ENCODE peak calls at places on chromosome X, in six cellular contexts. C, F, I, G, J and Y are unnamed samples. For H3K36me3, the result is how much of the 10 kb centered on the place peaks cover.

GRCh38 chrX:53684415-53685192 is 1.9 kb downstream of the HUWE1 start:
- DNase-seq in C (no peak), F (no peak), I (no peak), G (peak), J (peak), Y (no peak)

GRCh38 chrX:107667426-107667825 is 39.1 kb downstream of the PRPS1 start:
- DNase-seq in C (no peak), F (no peak), I (no peak), G (no peak), J (no peak), Y (no peak)

GRCh38 chrX:142327182-142327581 is 122.1 kb upstream of the MAGEC2 start:
- DNase-seq in C (no peak), F (no peak), I (no peak), G (no peak), J (no peak), Y (no peak)

GRCh38 chrX:110082156-110082555 is 79.2 kb downstream of the TMEM164 start:
- DNase-seq in C (no peak), F (peak), I (peak), G (peak), J (no peak), Y (no peak)

GRCh38 chrX:12890467-12890866 is 16.0 kb upstream of the TLR8 start:
- DNase-seq in C (no peak), F (no peak), I (no peak), G (no peak), J (no peak), Y (no peak)

GRCh38 chrX:9867753-9868152 is 81.5 kb downstream of the SHROOM2 start:
- DNase-seq in C (no peak), F (peak), I (no peak), G (no peak), J (no peak), Y (no peak)

GRCh38 chrX:129706395-129707072 is 32.2 kb upstream of the XPNPEP2 start:
- DNase-seq in C (peak), F (no peak), I (peak), G (peak), J (no peak), Y (no peak)

GRCh38 chrX:550514-550913 is 80.1 kb upstream of the SHOX start:
- DNase-seq in C (no peak), F (no peak), I (no peak), G (no peak), J (no peak), Y (no peak)

GRCh38 chrX:98299785-98300184 is 1416.1 kb downstream of the RPA4 start:
- DNase-seq in C (no peak), F (peak), I (peak), G (peak), J (no peak), Y (no peak)

GRCh38 chrX:47143894-47144625 is 442 bp downstream of the NDUFB11 start:
- DNase-seq in C (peak), F (peak), I (peak), G (no peak), J (peak), Y (no peak)

GRCh38 chrX:150569155-150569477 is 695 bp downstream of the MTM1 start:
- DNase-seq in C (no peak), F (no peak), I (peak), G (peak), J (no peak), Y (peak)

GRCh38 chrX:130296743-130297142 is 28.0 kb upstream of the ZNF280C start:
- DNase-seq in C (no peak), F (peak), I (peak), G (peak), J (no peak), Y (no peak)

GRCh38 chrX:29468911-29469494 is 746.4 kb upstream of the MAGEB2 start:
- DNase-seq in C (no peak), F (no peak), I (no peak), G (no peak), J (no peak), Y (no peak)

GRCh38 chrX:45775462-45775861 is 574.8 kb upstream of the DIPK2B start:
- DNase-seq in C (no peak), F (peak), I (peak), G (peak), J (peak), Y (no peak)

GRCh38 chrX:34638116-34638515 is 19.0 kb downstream of the TMEM47 start:
- DNase-seq in C (no peak), F (peak), I (peak), G (peak), J (peak), Y (no peak)

GRCh38 chrX:80812176-80812575 is 2.5 kb upstream of the BRWD3 start:
- DNase-seq in C (peak), F (no peak), I (peak), G (peak), J (peak), Y (peak)

GRCh38 chrX:135346975-135347374 is 37.7 kb downstream of the ETDC start:
- DNase-seq in C (no peak), F (no peak), I (no peak), G (no peak), J (no peak), Y (no peak)

GRCh38 chrX:70508296-70508911 is 63.8 kb downstream of the DLG3 start:
- DNase-seq in C (no peak), F (peak), I (no peak), G (peak), J (no peak), Y (no peak)

GRCh38 chrX:50920132-50920531 is 9.6 kb downstream of the BMP15 start:
- DNase-seq in C (no peak), F (peak), I (peak), G (peak), J (peak), Y (no peak)

GRCh38 chrX:19750028-19750786 is 137.2 kb downstream of the SH3KBP1 start:
- DNase-seq in C (no peak), F (no peak), I (no peak), G (no peak), J (no peak), Y (no peak)

GRCh38 chrX:119427024-119427794 is 28.1 kb downstream of the SLC25A43 start:
- DNase-seq in C (peak), F (no peak), I (peak), G (peak), J (peak), Y (no peak)

GRCh38 chrX:110561036-110561435 is 202.4 kb downstream of the RTL9 start:
- DNase-seq in C (no peak), F (no peak), I (no peak), G (peak), J (no peak), Y (no peak)

GRCh38 chrX:154349359-154349935 is 25.0 kb downstream of the FLNA start:
- DNase-seq in C (peak), F (no peak), I (no peak), G (no peak), J (no peak), Y (no peak)

GRCh38 chrX:154348114-154348531 is 26.3 kb downstream of the FLNA start:
- DNase-seq in C (peak), F (peak), I (peak), G (no peak), J (no peak), Y (no peak)

GRCh38 chrX:154350429-154351182 is 23.8 kb downstream of the FLNA start:
- DNase-seq in C (no peak), F (no peak), I (no peak), G (no peak), J (no peak), Y (no peak)

GRCh38 chrX:154349979-154350378 is 24.5 kb downstream of the FLNA start:
- DNase-seq in C (no peak), F (no peak), I (no peak), G (no peak), J (no peak), Y (no peak)

GRCh38 chrX:154348646-154349358 is 25.6 kb downstream of the FLNA start:
- DNase-seq in C (peak), F (no peak), I (no peak), G (no peak), J (no peak), Y (no peak)
- H3K36me3 ChIP-seq in C (half or more), F (under half), I (under half), G (under half), J (under half), Y (half or more)

GRCh38 chrX:40694833-40695232 is 40.5 kb downstream of the MED14 start:
- DNase-seq in C (no peak), F (peak), I (no peak), G (peak), J (no peak), Y (no peak)

GRCh38 chrX:40700640-40701342 is 34.6 kb downstream of the MED14 start:
- DNase-seq in C (no peak), F (no peak), I (no peak), G (no peak), J (no peak), Y (no peak)

GRCh38 chrX:40698851-40699250 is 36.5 kb downstream of the MED14 start:
- DNase-seq in C (no peak), F (no peak), I (no peak), G (no peak), J (no peak), Y (no peak)
- H3K36me3 ChIP-seq in C (half or more), F (under half), I (under half), G (under half), J (half or more), Y (under half)

GRCh38 chrX:120536056-120536455 is 24.7 kb downstream of the CUL4B start:
- DNase-seq in C (no peak), F (no peak), I (no peak), G (no peak), J (no peak), Y (no peak)
- H3K36me3 ChIP-seq in C (half or more), F (under half), I (under half), G (under half), J (under half), Y (under half)

GRCh38 chrX:16739574-16739973 is 20.2 kb downstream of the SYAP1 start:
- DNase-seq in C (no peak), F (peak), I (no peak), G (peak), J (no peak), Y (no peak)

GRCh38 chrX:16733013-16733412 is 13.6 kb downstream of the SYAP1 start:
- DNase-seq in C (no peak), F (no peak), I (no peak), G (no peak), J (no peak), Y (no peak)

DNA sequence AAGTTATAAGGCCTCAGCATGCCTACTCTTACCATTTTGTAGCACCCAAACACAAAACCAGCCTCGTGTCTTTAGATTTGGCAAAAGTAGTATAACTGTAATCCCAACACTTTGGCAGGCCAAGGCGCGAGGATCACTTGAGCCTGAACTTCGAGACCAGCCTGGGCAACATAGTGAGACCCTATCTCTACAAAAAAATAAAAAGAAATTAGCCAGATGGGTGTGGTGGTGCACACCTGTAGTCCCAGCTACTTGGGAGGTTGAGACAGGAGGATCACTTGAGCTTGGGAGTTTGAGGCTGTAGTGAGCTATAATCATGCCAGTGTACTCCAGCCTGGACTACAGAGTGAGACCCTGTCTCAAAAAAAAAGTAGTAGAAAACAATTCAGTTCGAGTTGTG is 17.6 kb downstream of the SYAP1 start:
- DNase-seq in C (no peak), F (no peak), I (no peak), G (no peak), J (no peak), Y (no peak)
- H3K36me3 ChIP-seq in C (half or more), F (under half), I (under half), G (under half), J (under half), Y (under half)

GRCh38 chrX:1591863-1592127 is 391 bp downstream of the AKAP17A start:
- DNase-seq in C (no peak), F (no peak), I (no peak), G (no peak), J (no peak), Y (no peak)

GRCh38 chrX:1595711-1596060 is 4.3 kb downstream of the AKAP17A start:
- DNase-seq in C (no peak), F (no peak), I (no peak), G (no peak), J (no peak), Y (no peak)

GRCh38 chrX:1592128-1592862 is 891 bp downstream of the AKAP17A start:
- DNase-seq in C (no peak), F (peak), I (peak), G (peak), J (peak), Y (no peak)

GRCh38 chrX:1592863-1593201 is 1.4 kb downstream of the AKAP17A start:
- DNase-seq in C (no peak), F (no peak), I (no peak), G (no peak), J (no peak), Y (no peak)

GRCh38 chrX:1593286-1594271 is 2.2 kb downstream of the AKAP17A start:
- DNase-seq in C (no peak), F (no peak), I (no peak), G (no peak), J (no peak), Y (no peak)
- H3K36me3 ChIP-seq in C (under half), F (under half), I (under half), G (under half), J (under half), Y (half or more)

DNA sequence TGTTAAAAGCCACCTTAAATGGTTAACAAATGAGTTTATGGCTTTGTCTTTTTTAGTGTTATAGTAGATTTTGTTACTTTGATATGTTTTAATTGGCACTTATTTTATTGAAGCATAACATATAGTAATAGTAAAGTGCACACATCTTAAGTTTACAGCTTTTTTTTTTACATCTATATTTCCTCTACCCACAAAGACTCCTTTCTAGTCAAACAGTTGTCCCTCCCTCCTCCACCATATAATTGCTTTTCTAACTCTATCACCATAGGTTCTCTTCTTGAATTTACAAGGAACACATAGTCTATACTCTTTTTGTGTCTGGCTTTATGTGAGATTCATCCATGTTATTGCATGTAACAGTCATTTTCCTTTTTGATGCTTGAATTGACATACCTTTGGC is 71.5 kb downstream of the PDK3 start:
- DNase-seq in C (no peak), F (no peak), I (no peak), G (no peak), J (no peak), Y (no peak)
- H3K36me3 ChIP-seq in C (under half), F (under half), I (under half), G (under half), J (under half), Y (under half)